ENCODE peak calls at places on chromosomes 4 and X, in ten cellular contexts. S is substantia nigra; N is keratinocyte; R is A549; A is psoas muscle; K is RWPE2; H is cardiac muscle cell; Z is spleen; T is CD8-positive, alpha-beta memory T cell; F is SK-N-SH. P is an unnamed sample.

GRCh38 chr4:61489927-61490326 is 289.8 kb downstream of the ADGRL3 start:
- DNase-seq in N (no peak), F (no peak), R (no peak), T (no peak), H (no peak), Z (no peak), K (no peak), A (no peak), S (no peak), P (no peak)

GRCh38 chrX:68832516-68833447 is 4.0 kb downstream of the EFNB1 start:
- DNase-seq in S (no peak), Z (no peak), T (no peak), F (no peak), A (no peak), N (no peak), H (no peak), R (no peak), K (no peak), P (peak)

GRCh38 chrX:143437439-143437838 is 79.8 kb downstream of the SPANXN3 start:
- DNase-seq in K (no peak), N (no peak), Z (no peak), S (no peak), A (no peak), T (no peak), H (peak), R (no peak), F (peak), P (no peak)

GRCh38 chr4:176817222-176817621 is 24.5 kb upstream of the VEGFC start:
- DNase-seq in K (no peak), R (no peak), N (no peak), S (no peak), H (no peak), T (no peak), A (no peak), F (no peak), Z (no peak), P (no peak)

GRCh38 chrX:69025802-69026301 is 139.4 kb downstream of the PJA1 start:
- DNase-seq in F (no peak), N (peak), T (no peak), K (peak), Z (no peak), A (no peak), S (no peak), R (no peak), H (no peak), P (no peak)

GRCh38 chr4:159210975-159211374 is 108.1 kb downstream of the RAPGEF2 start:
- DNase-seq in T (no peak), S (no peak), N (no peak), H (no peak), A (no peak), K (no peak), R (no peak), F (no peak), Z (no peak), P (no peak)

GRCh38 chr4:151430737-151431457 is 21.9 kb downstream of the FHIP1A start:
- DNase-seq in T (no peak), S (no peak), K (no peak), F (no peak), H (no peak), A (no peak), R (no peak), N (no peak), Z (no peak), P (no peak)

GRCh38 chr4:3045500-3045850 is 28.9 kb downstream of the HTT-AS start:
- DNase-seq in A (peak), S (no peak), N (no peak), Z (peak), H (no peak), R (no peak), F (no peak), T (peak), K (no peak), P (peak)

GRCh38 chrX:632391-633042 is 1.9 kb downstream of the SHOX start:
- DNase-seq in R (no peak), A (no peak), Z (peak), K (no peak), H (no peak), T (no peak), N (no peak), F (no peak), S (no peak), P (no peak)

GRCh38 chrX:152806035-152806434 is 24.5 kb downstream of the CETN2 start:
- DNase-seq in H (no peak), N (no peak), R (no peak), Z (no peak), A (no peak), S (no peak), T (no peak), K (no peak), F (peak), P (no peak)

GRCh38 chrX:68438575-68438974 is 5.3 kb upstream of the OPHN1 start:
- DNase-seq in A (no peak), Z (no peak), K (no peak), N (no peak), F (no peak), R (no peak), H (no peak), S (no peak), T (no peak), P (no peak)

GRCh38 chrX:140190441-140191108 is 225.3 kb upstream of the CXorf66 start:
- DNase-seq in Z (no peak), K (no peak), T (no peak), F (no peak), R (no peak), N (no peak), A (no peak), S (no peak), H (no peak), P (no peak)

GRCh38 chrX:124342174-124342867 is 4.0 kb upstream of the SH2D1A start:
- DNase-seq in H (no peak), T (peak), F (no peak), K (no peak), R (no peak), A (no peak), N (no peak), S (no peak), Z (no peak), P (no peak)

GRCh38 chrX:13093489-13094140 is 49.2 kb upstream of the FAM9C start:
- DNase-seq in K (no peak), Z (no peak), R (no peak), H (no peak), S (no peak), A (no peak), T (no peak), N (no peak), F (no peak), P (no peak)

GRCh38 chr4:3257125-3257690 is 8.2 kb downstream of the MSANTD1 start:
- DNase-seq in S (no peak), A (peak), K (peak), Z (no peak), R (no peak), H (no peak), N (peak), T (no peak), F (no peak), P (peak)

GRCh38 chrX:74493806-74494205 is 72.5 kb downstream of the SLC16A2 start:
- DNase-seq in R (no peak), Z (no peak), A (no peak), H (no peak), T (no peak), S (no peak), F (no peak), K (no peak), N (no peak), P (no peak)

GRCh38 chrX:36978886-36979285 is 29.3 kb upstream of the FAM47C start:
- DNase-seq in S (no peak), K (no peak), T (no peak), N (no peak), H (no peak), A (no peak), Z (no peak), F (no peak), R (no peak), P (no peak)

DNA sequence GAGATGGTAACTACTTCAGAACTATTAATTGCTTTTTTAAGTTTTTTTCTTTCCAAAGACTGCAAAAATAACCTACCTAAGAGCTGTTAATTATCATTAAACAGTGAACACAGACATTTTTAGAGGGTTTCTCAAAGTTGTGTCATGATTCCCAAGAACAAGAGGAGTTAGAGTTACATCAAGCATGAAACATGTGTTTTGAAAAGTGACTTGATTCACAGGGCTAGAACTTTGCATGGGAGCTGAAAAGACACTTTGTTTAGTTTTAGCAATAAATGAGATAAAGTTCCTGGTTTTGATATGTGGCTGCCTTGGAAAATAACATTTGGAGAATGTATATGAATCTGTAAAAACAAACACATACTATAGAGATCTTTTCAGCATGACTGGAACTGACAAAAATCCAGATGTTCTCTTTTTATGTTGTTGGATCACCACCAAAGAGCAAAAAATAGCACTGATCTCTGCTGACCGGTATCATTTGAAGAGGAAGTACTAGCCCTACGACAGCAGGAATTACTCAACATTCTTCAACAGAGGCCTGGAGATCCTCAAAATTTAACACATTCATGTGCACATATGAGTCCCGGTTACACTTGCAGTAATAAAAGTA is 173.0 kb upstream of the PCDH18 start:
- DNase-seq in K (no peak), T (no peak), H (peak), F (no peak), S (no peak), R (no peak), Z (no peak), A (no peak), N (no peak), P (no peak)
- H3K27ac ChIP-seq in K (no peak), T (no peak), H (peak), F (peak), S (no peak), R (no peak), Z (peak), A (no peak), N (no peak), P (peak)

DNA sequence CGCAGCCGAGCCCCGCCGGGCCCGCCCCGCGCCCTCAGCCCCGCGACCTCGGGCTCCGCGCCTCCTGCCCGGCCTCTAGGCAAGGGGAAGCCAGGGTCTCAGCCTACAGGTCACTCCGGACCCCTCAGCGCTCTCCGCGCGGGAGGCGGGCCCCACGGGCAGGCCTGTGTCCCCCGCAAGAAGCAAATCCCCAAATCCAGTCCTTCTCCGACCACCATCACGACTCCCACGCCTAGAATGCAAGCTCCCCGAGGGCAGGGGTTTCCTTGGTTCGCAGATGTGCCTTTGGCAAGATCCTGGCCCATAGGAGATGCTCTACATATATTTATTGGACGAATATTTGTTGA is 230 bp upstream of the CCDC149 start:
- DNase-seq in H (no peak), A (no peak), F (no peak), S (no peak), R (no peak), N (no peak), K (no peak), T (no peak), Z (no peak), P (no peak)
- H3K27ac ChIP-seq in H (peak), A (peak), F (peak), S (peak), R (peak), N (no peak), K (peak), T (no peak), Z (peak), P (peak)

DNA sequence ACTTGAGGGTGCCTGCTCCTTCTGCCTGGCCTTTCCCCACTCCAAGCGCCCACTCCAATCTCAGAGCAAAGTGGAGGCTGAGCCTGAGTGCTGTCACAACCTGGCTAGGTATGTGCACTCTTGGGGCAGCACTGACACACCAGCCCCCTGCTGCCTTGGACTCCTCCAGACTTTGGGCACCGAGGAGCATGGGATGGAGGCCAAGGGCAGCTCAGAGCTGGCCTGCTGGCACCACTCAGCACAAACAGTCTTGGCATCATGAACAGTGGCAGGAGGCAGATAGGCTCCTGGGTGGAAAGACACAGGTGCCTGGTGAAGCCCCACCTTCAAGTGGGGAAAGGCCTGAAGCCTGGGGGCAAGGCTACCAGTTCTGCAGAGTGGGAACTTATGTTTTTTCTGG is 91.8 kb downstream of the KCNIP4 start:
- DNase-seq in Z (peak), F (no peak), N (no peak), S (no peak), R (no peak), T (no peak), K (no peak), H (no peak), A (no peak), P (no peak)
- H3K27ac ChIP-seq in Z (no peak), F (no peak), N (no peak), S (no peak), R (no peak), T (no peak), K (no peak), H (no peak), A (no peak), P (no peak)

GRCh38 chr4:121306932-121307331 is 73.9 kb downstream of the QRFPR start:
- DNase-seq in R (no peak), T (no peak), H (no peak), Z (no peak), K (no peak), N (no peak), F (no peak), A (no peak), S (no peak), P (no peak)
- H3K27ac ChIP-seq in R (no peak), T (no peak), H (no peak), Z (no peak), K (no peak), N (no peak), F (no peak), A (no peak), S (no peak), P (no peak)

DNA sequence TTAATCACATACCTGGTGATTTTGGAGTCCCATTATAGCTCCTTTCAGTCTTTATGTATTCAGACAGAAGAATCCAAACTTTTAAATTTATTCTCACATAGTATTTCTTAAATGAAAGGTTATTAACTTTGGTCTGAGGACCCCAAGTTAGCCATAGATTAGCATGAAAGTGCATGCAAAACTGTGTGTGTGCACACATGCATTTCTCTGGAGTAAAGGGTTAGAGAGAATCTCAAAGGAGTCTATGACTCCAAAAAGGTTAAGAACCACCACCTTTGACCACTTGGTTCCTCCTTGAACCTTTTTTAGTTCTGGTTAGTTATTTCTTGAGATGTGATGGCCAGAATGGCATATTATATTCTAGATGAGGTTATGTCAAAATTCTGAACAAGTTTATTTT is 102.0 kb downstream of the MGST2 start:
- DNase-seq in T (no peak), A (no peak), H (no peak), S (no peak), F (no peak), R (no peak), N (no peak), Z (no peak), K (no peak), P (no peak)
- H3K27ac ChIP-seq in T (no peak), A (peak), H (no peak), S (no peak), F (no peak), R (no peak), N (no peak), Z (no peak), K (no peak), P (no peak)

DNA sequence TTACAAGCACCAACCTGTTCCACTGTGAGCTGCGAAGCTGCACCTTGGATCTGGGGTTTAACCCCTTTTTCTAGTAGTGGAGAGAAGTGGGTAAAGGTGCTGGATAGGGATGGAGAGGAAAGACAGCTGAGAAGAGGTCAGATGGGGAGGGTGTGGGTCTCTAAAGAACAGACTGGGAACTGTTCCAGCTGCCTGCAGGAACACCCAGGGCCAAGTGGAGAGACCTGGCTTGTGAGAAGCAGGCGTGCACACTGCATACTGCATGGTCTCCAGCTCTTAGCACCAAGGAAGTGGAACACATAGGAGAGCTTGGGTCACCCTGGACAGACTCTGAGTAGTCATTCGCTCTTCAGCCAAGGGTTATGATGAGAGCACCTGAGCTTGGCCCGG is 16.1 kb downstream of the BCOR start:
- DNase-seq in N (no peak), A (no peak), S (no peak), T (no peak), Z (no peak), R (no peak), F (no peak), H (no peak), K (no peak), P (no peak)
- H3K27ac ChIP-seq in N (no peak), A (no peak), S (no peak), T (no peak), Z (no peak), R (no peak), F (peak), H (no peak), K (no peak), P (no peak)

GRCh38 chr4:40550900-40551546 is 78.6 kb downstream of the RBM47 start:
- DNase-seq in R (peak), A (no peak), H (peak), K (no peak), N (peak), Z (no peak), S (no peak), T (peak), F (no peak), P (peak)
- H3K27ac ChIP-seq in R (peak), A (peak), H (no peak), K (no peak), N (peak), Z (peak), S (no peak), T (peak), F (no peak), P (peak)

P was measured in colonic mucosa.